ENCODE peak calls at places on chromosomes 6 and 20, in eight cellular contexts. I is breast epithelium, L is T-helper 22 cell, G is NCI-H1105, A is GM23248, P is tibial artery, Q is lower lobe of right lung, H is activated T-cell treated with anti-CD3 and anti-CD28 coated beads for 24 hours. V is an unnamed sample.

GRCh38 chr6:41700577-41701347 is 34.6 kb downstream of the TFEB start:
- DNase-seq in H (no peak), P (no peak), L (no peak), I (no peak), G (no peak), Q (no peak), A (no peak), V (peak)

GRCh38 chr20:8656335-8656734 is 412.6 kb upstream of the PLCB4 start:
- DNase-seq in P (no peak), G (no peak), A (peak), H (no peak), L (no peak), Q (no peak), I (no peak), V (no peak)

GRCh38 chr20:64261138-64261537 is 5.6 kb downstream of the PCMTD2 start:
- DNase-seq in A (peak), I (no peak), G (no peak), H (no peak), P (no peak), Q (no peak), L (no peak), V (no peak)

GRCh38 chr20:62768815-62769287 is 27.4 kb upstream of the MRGBP start:
- DNase-seq in H (no peak), G (no peak), I (no peak), A (peak), L (no peak), P (no peak), Q (peak), V (peak)

GRCh38 chr6:121319112-121319553 is 15.1 kb downstream of the TBC1D32 start:
- DNase-seq in A (peak), G (no peak), I (no peak), L (no peak), P (no peak), Q (no peak), H (no peak), V (peak)

GRCh38 chr20:37345339-37346231 is at the start of gene SRC:
- DNase-seq in L (peak), Q (peak), P (peak), H (peak), A (peak), I (peak), G (no peak), V (peak)

GRCh38 chr6:24529985-24530384 is 35.2 kb downstream of the ALDH5A1 start:
- DNase-seq in G (no peak), H (no peak), I (no peak), A (peak), P (no peak), L (no peak), Q (no peak), V (no peak)

GRCh38 chr6:170165085-170165484 is 125.8 kb downstream of the DLL1 start:
- DNase-seq in A (peak), Q (peak), P (no peak), H (no peak), L (no peak), I (peak), G (no peak), V (no peak)

GRCh38 chr6:163708459-163708858 is 293.9 kb downstream of the QKI start:
- DNase-seq in Q (no peak), A (no peak), P (no peak), I (no peak), G (no peak), H (no peak), L (no peak), V (no peak)

GRCh38 chr6:152572395-152573061 is 64.6 kb downstream of the SYNE1 start:
- DNase-seq in Q (no peak), H (no peak), I (no peak), L (no peak), P (no peak), G (no peak), A (peak), V (no peak)

GRCh38 chr6:30100585-30101422 is 12.1 kb downstream of the TRIM31 start:
- DNase-seq in I (peak), A (peak), P (no peak), Q (peak), H (no peak), L (no peak), G (no peak), V (peak)

GRCh38 chr6:13472976-13473645 is 14.3 kb downstream of the GFOD1 start:
- DNase-seq in H (no peak), I (no peak), G (no peak), A (no peak), L (no peak), Q (no peak), P (no peak), V (no peak)

GRCh38 chr6:37243131-37243815 is 14.3 kb upstream of the TBC1D22B start:
- DNase-seq in L (no peak), G (no peak), H (no peak), I (no peak), Q (no peak), P (no peak), A (no peak), V (no peak)

GRCh38 chr6:32886674-32887383 is 32.8 kb downstream of the PSMB9 start:
- DNase-seq in I (no peak), P (peak), L (no peak), A (peak), H (no peak), G (no peak), Q (no peak), V (no peak)

GRCh38 chr6:103983860-103984259 is 875.9 kb downstream of the HACE1 start:
- DNase-seq in A (no peak), P (no peak), G (no peak), Q (no peak), L (no peak), I (no peak), H (no peak), V (no peak)

GRCh38 chr6:165106261-165106660 is 203.1 kb downstream of the C6orf118 start:
- DNase-seq in P (no peak), L (no peak), I (no peak), H (no peak), A (peak), Q (no peak), G (no peak), V (no peak)

GRCh38 chr6:22926613-22927348 is 357.4 kb downstream of the HDGFL1 start:
- DNase-seq in Q (no peak), I (no peak), L (no peak), H (no peak), A (no peak), P (no peak), G (no peak), V (peak)

GRCh38 chr20:50320910-50321796 is 130.5 kb downstream of the CEBPB start:
- DNase-seq in L (no peak), I (peak), Q (peak), G (no peak), P (peak), H (no peak), A (peak), V (peak)

GRCh38 chr6:1477432-1478090 is 88.2 kb downstream of the FOXF2 start:
- DNase-seq in A (no peak), G (no peak), P (no peak), H (no peak), L (no peak), I (no peak), Q (no peak), V (no peak)

GRCh38 chr6:52560462-52560861 is 16.4 kb downstream of the TRAM2 start:
- DNase-seq in I (no peak), A (peak), P (no peak), Q (no peak), G (no peak), L (no peak), H (no peak), V (no peak)

GRCh38 chr20:50418890-50419642 is 91.1 kb upstream of the PTPN1 start:
- DNase-seq in Q (peak), H (no peak), P (peak), A (no peak), I (no peak), L (no peak), G (no peak), V (no peak)

GRCh38 chr6:109865968-109866367 is 112.1 kb upstream of the GPR6 start:
- DNase-seq in L (no peak), G (no peak), I (no peak), H (no peak), P (no peak), A (no peak), Q (no peak), V (no peak)

GRCh38 chr6:131652472-131652871 is 15.4 kb downstream of the ENPP3 start:
- DNase-seq in I (no peak), Q (no peak), G (no peak), A (peak), H (no peak), P (no peak), L (no peak), V (no peak)

GRCh38 chr6:170212956-170213636 is 77.8 kb downstream of the DLL1 start:
- DNase-seq in G (no peak), I (no peak), L (no peak), P (peak), A (no peak), H (no peak), Q (no peak), V (no peak)

GRCh38 chr20:17934141-17934862 is 34.3 kb downstream of the SNX5 start:
- DNase-seq in Q (no peak), P (no peak), I (no peak), L (no peak), A (no peak), H (no peak), G (no peak), V (no peak)

GRCh38 chr20:2150660-2151059 is 49.0 kb downstream of the STK35 start:
- DNase-seq in P (no peak), Q (no peak), A (no peak), G (no peak), I (no peak), H (no peak), L (no peak), V (no peak)

GRCh38 chr6:4637691-4638433 is 138.3 kb upstream of the CDYL start:
- DNase-seq in P (no peak), A (peak), L (no peak), H (peak), Q (no peak), I (no peak), G (no peak), V (no peak)

GRCh38 chr6:12113190-12113578 is 101.1 kb downstream of the HIVEP1 start:
- DNase-seq in H (no peak), G (no peak), P (no peak), I (no peak), A (peak), L (no peak), Q (no peak), V (no peak)

GRCh38 chr6:160221423-160221822 is 37.2 kb downstream of the SLC22A2 start:
- DNase-seq in Q (no peak), I (no peak), A (no peak), P (no peak), L (no peak), H (no peak), G (peak), V (no peak)

GRCh38 chr6:149331043-149331807 is 13.7 kb downstream of the TAB2 start:
- DNase-seq in H (no peak), G (no peak), L (no peak), I (no peak), A (peak), Q (no peak), P (no peak), V (no peak)

GRCh38 chr6:7106752-7107577 is 796 bp upstream of the RREB1 start:
- DNase-seq in G (no peak), H (peak), A (peak), Q (peak), I (no peak), L (peak), P (peak), V (peak)

GRCh38 chr20:60787264-60787663 is 464.8 kb upstream of the CDH4 start:
- DNase-seq in I (no peak), H (no peak), A (peak), L (no peak), Q (no peak), P (no peak), G (no peak), V (no peak)

GRCh38 chr20:35101620-35102019 is 9.0 kb upstream of the TRPC4AP start:
- DNase-seq in P (no peak), A (no peak), G (no peak), L (no peak), Q (no peak), H (no peak), I (no peak), V (no peak)

GRCh38 chr6:106037060-106037459 is 49.1 kb upstream of the PRDM1 start:
- DNase-seq in I (no peak), Q (no peak), L (no peak), A (peak), G (no peak), P (no peak), H (no peak), V (no peak)

GRCh38 chr20:13441388-13441787 is 197.3 kb downstream of the TASP1 start:
- DNase-seq in H (no peak), G (no peak), L (no peak), A (no peak), P (no peak), I (no peak), Q (no peak), V (no peak)

V was measured in retina.